ENCODE peak calls at places on chromosomes 7 and 10, in eight cellular contexts. G is heart left ventricle; O is heart right ventricle; T is PC-9; J is CD8-positive, alpha-beta T cell; W is tibial artery; H is ovary; D is pancreas. F is an unnamed sample.

GRCh38 chr10:18140957-18141888 is 999 bp downstream of the CACNB2 start:
- DNase-seq in J (no peak), T (no peak), D (peak; percentile 24), H (peak; percentile 63), G (no peak), W (no peak), O (peak; percentile 14), F (no peak)

GRCh38 chr10:87660484-87661133 is 931 bp downstream of the PAPSS2 start:
- DNase-seq in J (no peak), H (peak; percentile 45), D (peak; percentile 36), G (peak; percentile 28), O (no peak), T (peak; percentile 16), W (no peak), F (peak; percentile 54)

GRCh38 chr7:157928808-157929425 is 592.1 kb downstream of the DNAJB6 start:
- DNase-seq in H (no peak), J (no peak), D (no peak), O (no peak), G (no peak), T (no peak), W (no peak), F (no peak)

GRCh38 chr7:149444260-149444659 is 16.6 kb downstream of the ZNF777 start:
- DNase-seq in J (no peak), H (no peak), D (no peak), G (no peak), O (no peak), T (no peak), W (no peak), F (no peak)

GRCh38 chr10:98186681-98187080 is 52.2 kb downstream of the R3HCC1L start:
- DNase-seq in O (no peak), D (no peak), T (no peak), H (no peak), W (no peak), G (no peak), J (no peak), F (no peak)

GRCh38 chr10:93991596-93992284 is 2.0 kb upstream of the PLCE1 start:
- DNase-seq in J (no peak), G (peak; percentile 72), D (peak; percentile 49), H (peak; percentile 35), O (peak; percentile 51), T (peak; percentile 55), W (peak; percentile 78), F (peak; percentile 87)

GRCh38 chr7:2971914-2972530 is 71.6 kb downstream of the CARD11 start:
- DNase-seq in J (no peak), O (no peak), D (no peak), G (no peak), H (no peak), T (no peak), W (no peak), F (no peak)

GRCh38 chr10:62264702-62265436 is 3.8 kb downstream of the RTKN2 start:
- DNase-seq in J (no peak), D (peak; percentile 13), H (no peak), G (no peak), T (peak; percentile 36), O (no peak), W (no peak), F (no peak)

GRCh38 chr10:71127019-71127534 is 85.3 kb upstream of the UNC5B start:
- DNase-seq in J (no peak), W (no peak), G (no peak), D (no peak), O (no peak), H (no peak), T (no peak), F (no peak)

GRCh38 chr7:99004781-99005500 is 126.6 kb downstream of the TRRAP start:
- DNase-seq in J (no peak), H (no peak), T (no peak), O (no peak), D (no peak), W (peak; percentile 41), G (no peak), F (no peak)
- H3K36me3 ChIP-seq in J (peaks cover 64% of the 10 kb centered on the region), H (no peaks in the 10 kb centered on the region), T (peaks cover 23% of the 10 kb centered on the region), O (peaks cover 99% of the 10 kb centered on the region), D (no peaks in the 10 kb centered on the region), W (peaks cover 90% of the 10 kb centered on the region), G (peaks cover 95% of the 10 kb centered on the region), F (peaks cover 84% of the 10 kb centered on the region)

GRCh38 chr7:104553074-104553473 is 224.7 kb downstream of the LHFPL3 start:
- DNase-seq in D (no peak), W (no peak), H (no peak), G (no peak), T (no peak), J (no peak), O (no peak), F (no peak)
- H3K4me3 ChIP-seq in D (no peak overlapping the region), W (no peak overlapping the region), H (no peak overlapping the region), G (no peak overlapping the region), T (no peak overlapping the region), J (no peak overlapping the region), O (no peak overlapping the region), F (no peak overlapping the region)

GRCh38 chr7:57256637-57257375 is 124.6 kb upstream of the ZNF479 start:
- DNase-seq in W (no peak), J (no peak), O (no peak), T (no peak), H (no peak), G (no peak), D (no peak), F (no peak)
- H3K9me3 ChIP-seq in W (peaks cover 37% of the 10 kb centered on the region), J (no peaks in the 10 kb centered on the region), O (peaks cover 8% of the 10 kb centered on the region), T (peaks cover 3% of the 10 kb centered on the region), H (no peaks in the 10 kb centered on the region), G (no peaks in the 10 kb centered on the region), D (no peaks in the 10 kb centered on the region), F (no peaks in the 10 kb centered on the region)

GRCh38 chr7:45037876-45038275 is 37.9 kb downstream of the CCM2 start:
- DNase-seq in J (no peak), T (no peak), O (no peak), D (no peak), H (no peak), W (peak; percentile 12), G (no peak), F (no peak)

GRCh38 chr7:45036801-45037200 is 36.8 kb downstream of the CCM2 start:
- DNase-seq in G (no peak), J (peak; percentile 30), O (no peak), T (no peak), D (no peak), H (no peak), W (peak; percentile 38), F (no peak)

GRCh38 chr7:45036317-45036716 is 36.3 kb downstream of the CCM2 start:
- DNase-seq in O (no peak), D (no peak), G (no peak), J (no peak), H (no peak), W (peak; percentile 11), T (no peak), F (no peak)

GRCh38 chr7:45035371-45035770 is 35.4 kb downstream of the CCM2 start:
- DNase-seq in H (no peak), O (no peak), T (no peak), W (peak; percentile 19), D (no peak), J (no peak), G (no peak), F (no peak)

GRCh38 chr7:45035909-45036308 is 35.9 kb downstream of the CCM2 start:
- DNase-seq in H (no peak), D (no peak), T (no peak), G (no peak), O (no peak), J (no peak), W (peak; percentile 15), F (no peak)
- H3K36me3 ChIP-seq in H (no peaks in the 10 kb centered on the region), D (no peaks in the 10 kb centered on the region), T (no peaks in the 10 kb centered on the region), G (peaks cover 29% of the 10 kb centered on the region), O (peaks cover 31% of the 10 kb centered on the region), J (peaks cover 20% of the 10 kb centered on the region), W (peaks cover 16% of the 10 kb centered on the region), F (peaks cover 28% of the 10 kb centered on the region)

DNA sequence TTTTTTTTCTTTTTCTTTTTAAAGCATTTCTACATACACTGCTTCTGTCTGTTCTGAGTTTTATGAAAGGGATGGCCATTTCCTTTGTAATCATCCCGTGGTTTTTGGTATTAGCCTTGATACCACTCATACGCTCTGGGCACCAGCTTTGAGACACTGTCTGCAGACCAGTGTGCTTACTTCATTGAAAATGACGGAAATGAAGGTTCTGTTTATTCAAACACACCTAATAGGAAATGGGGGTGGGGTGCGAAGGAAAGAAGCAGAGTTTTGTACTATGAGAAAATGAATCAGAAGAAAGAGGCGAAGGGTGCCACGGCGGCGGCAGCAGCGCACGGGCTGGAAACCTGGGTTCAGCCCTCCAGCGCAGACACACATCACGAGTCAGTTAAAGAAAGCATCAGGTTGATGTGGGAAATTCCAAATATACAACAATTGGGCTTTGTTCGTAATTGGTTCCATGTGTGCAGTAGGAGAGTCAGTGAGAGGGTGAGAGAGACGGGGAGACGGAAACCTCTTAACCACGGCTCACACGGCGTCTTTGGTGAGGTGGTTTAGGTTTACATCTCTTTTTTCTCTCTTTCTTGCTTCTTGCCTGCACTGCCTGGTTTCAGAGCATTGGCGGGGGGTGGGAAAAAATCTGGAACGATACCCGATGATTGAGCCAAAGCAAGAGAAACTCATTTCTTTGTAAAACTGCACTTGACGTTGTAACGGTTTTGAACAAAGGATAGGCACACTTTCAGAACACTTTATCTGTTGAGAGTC is 321.2 kb downstream of the FRMD4A start:
- DNase-seq in T (no peak), J (peak; percentile 64), H (no peak), G (no peak), O (no peak), W (no peak), D (no peak), F (peak; percentile 56)
- H3K4me3 ChIP-seq in T (peak overlapping the region; percentile 43), J (peak overlapping the region; percentile 42), H (peak overlapping the region; percentile 11), G (peak overlapping the region; percentile 45), O (peak overlapping the region; percentile 47), W (peak overlapping the region; percentile 38), D (peak overlapping the region; percentile 26), F (peak overlapping the region; percentile 27)

DNA sequence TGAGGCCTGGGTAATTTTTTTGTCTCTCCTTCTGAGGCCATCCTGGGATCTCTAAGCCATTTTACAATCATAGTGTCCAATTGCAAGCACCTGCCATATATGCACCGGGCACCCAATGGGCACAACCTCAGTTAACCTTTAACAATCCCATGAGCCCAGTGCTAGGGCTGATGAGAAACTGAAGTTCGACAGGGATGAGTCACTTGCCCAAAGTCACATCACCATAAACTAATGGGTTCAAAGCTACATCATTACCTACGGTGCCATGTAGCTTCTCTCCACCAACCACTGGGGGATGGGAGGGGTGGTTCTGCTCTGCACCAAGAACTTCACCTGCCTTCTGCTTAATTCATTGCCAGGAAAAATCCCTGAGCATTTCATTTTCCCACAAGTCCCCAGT is 95.8 kb upstream of the ZNF716 start:
- DNase-seq in G (no peak), D (no peak), W (no peak), O (no peak), J (no peak), T (no peak), H (no peak), F (no peak)
- H3K9me3 ChIP-seq in G (no peaks in the 10 kb centered on the region), D (no peaks in the 10 kb centered on the region), W (no peaks in the 10 kb centered on the region), O (no peaks in the 10 kb centered on the region), J (no peaks in the 10 kb centered on the region), T (no peaks in the 10 kb centered on the region), H (no peaks in the 10 kb centered on the region), F (no peaks in the 10 kb centered on the region)